ENCODE peak calls at places on chromosomes 1 and 21, in six cellular contexts. A is IMR-90, H is GM10248, J is fibroblast of pulmonary artery, R is cardiac fibroblast, X is bronchial epithelial cell. C is an unnamed sample.

GRCh38 chr1:33893147-33893830 is 29.4 kb downstream of the HMGB4 start:
- DNase-seq in A (peak), H (no peak), J (peak), R (peak), X (no peak), C (no peak)

GRCh38 chr1:37764888-37765441 is at the start of gene EPHA10:
- DNase-seq in A (no peak), H (no peak), J (no peak), R (no peak), X (no peak), C (no peak)

GRCh38 chr1:208536176-208536575 is 292.0 kb upstream of the PLXNA2 start:
- DNase-seq in A (no peak), H (no peak), J (no peak), R (no peak), X (no peak), C (no peak)

GRCh38 chr1:25770541-25771245 is 29.3 kb upstream of the SELENON start:
- DNase-seq in A (no peak), H (no peak), J (no peak), R (no peak), X (no peak), C (no peak)

GRCh38 chr1:197774691-197775281 is 494 bp downstream of the DENND1B start:
- DNase-seq in A (peak), H (peak), J (peak), R (peak), X (no peak), C (peak)

GRCh38 chr1:168362991-168363390 is 82.3 kb downstream of the TBX19 start:
- DNase-seq in A (no peak), H (no peak), J (no peak), R (peak), X (no peak), C (no peak)

GRCh38 chr1:232084584-232085223 is 458.1 kb downstream of the DISC1 start:
- DNase-seq in A (peak), H (no peak), J (peak), R (peak), X (peak), C (no peak)

GRCh38 chr1:59831529-59831928 is 16.8 kb downstream of the HOOK1 start:
- DNase-seq in A (no peak), H (no peak), J (no peak), R (no peak), X (no peak), C (no peak)

GRCh38 chr1:109027841-109028240 is 14.1 kb downstream of the WDR47 start:
- DNase-seq in A (no peak), H (no peak), J (no peak), R (no peak), X (peak), C (no peak)

GRCh38 chr1:29171089-29171488 is 10.6 kb downstream of the SRSF4 start:
- DNase-seq in A (no peak), H (no peak), J (peak), R (peak), X (no peak), C (no peak)

GRCh38 chr1:164733070-164733469 is 174.1 kb downstream of the PBX1 start:
- DNase-seq in A (peak), H (no peak), J (peak), R (no peak), X (peak), C (no peak)

GRCh38 chr1:244301595-244302130 is 150.0 kb downstream of the ADSS2 start:
- DNase-seq in A (no peak), H (no peak), J (no peak), R (no peak), X (no peak), C (no peak)

GRCh38 chr1:95071539-95071938 is 1.2 kb downstream of the ALG14 start:
- DNase-seq in A (no peak), H (no peak), J (no peak), R (no peak), X (no peak), C (no peak)

GRCh38 chr1:74505889-74506288 is 6.5 kb downstream of the LRRC53 start:
- DNase-seq in A (no peak), H (no peak), J (no peak), R (no peak), X (no peak), C (no peak)

GRCh38 chr1:230276401-230276800 is 149.7 kb downstream of the PGBD5 start:
- DNase-seq in A (no peak), H (no peak), J (no peak), R (no peak), X (no peak), C (no peak)

GRCh38 chr1:230701434-230701833 is 12.5 kb downstream of the AGT start:
- DNase-seq in A (no peak), H (no peak), J (no peak), R (no peak), X (no peak), C (no peak)

GRCh38 chr1:29991815-29992214 is 731.6 kb downstream of the MATN1 start:
- DNase-seq in A (no peak), H (no peak), J (no peak), R (no peak), X (no peak), C (no peak)

GRCh38 chr1:209583408-209583807 is at the start of gene CAMK1G:
- DNase-seq in A (peak), H (no peak), J (peak), R (peak), X (no peak), C (no peak)

GRCh38 chr1:38152351-38153082 is 105.9 kb upstream of the POU3F1 start:
- DNase-seq in A (no peak), H (no peak), J (no peak), R (no peak), X (peak), C (no peak)

GRCh38 chr1:196609114-196609737 is 986 bp upstream of the KCNT2 start:
- DNase-seq in A (peak), H (peak), J (no peak), R (no peak), X (peak), C (no peak)

GRCh38 chr1:85358702-85359438 is 82.4 kb upstream of the BCL10 start:
- DNase-seq in A (peak), H (no peak), J (no peak), R (no peak), X (no peak), C (no peak)

GRCh38 chr1:41151846-41152245 is 90.3 kb downstream of the SCMH1 start:
- DNase-seq in A (no peak), H (no peak), J (no peak), R (peak), X (no peak), C (no peak)

GRCh38 chr1:177505905-177506590 is 335.3 kb downstream of the BRINP2 start:
- DNase-seq in A (no peak), H (no peak), J (peak), R (peak), X (peak), C (no peak)

GRCh38 chr21:42652527-42653491 is 612 bp upstream of the PDE9A start:
- DNase-seq in A (peak), H (no peak), J (peak), R (peak), X (no peak), C (no peak)

GRCh38 chr1:184532199-184532598 is 145.4 kb downstream of the C1orf21 start:
- DNase-seq in A (no peak), H (no peak), J (no peak), R (no peak), X (peak), C (peak)

GRCh38 chr1:183096889-183097288 is 73.7 kb downstream of the LAMC1 start:
- DNase-seq in A (peak), H (no peak), J (peak), R (peak), X (no peak), C (no peak)

GRCh38 chr1:89894210-89894668 is 73.4 kb downstream of the LRRC8D start:
- DNase-seq in A (peak), H (no peak), J (peak), R (peak), X (peak), C (no peak)

GRCh38 chr1:109239580-109240068 is 9.7 kb upstream of the CELSR2 start:
- DNase-seq in A (peak), H (peak), J (peak), R (peak), X (peak), C (peak)

GRCh38 chr21:45573452-45574035 is 31.3 kb upstream of the SLC19A1 start:
- DNase-seq in A (no peak), H (no peak), J (no peak), R (no peak), X (no peak), C (no peak)

GRCh38 chr1:174874337-174875053 is 125.3 kb upstream of the CACYBP start:
- DNase-seq in A (no peak), H (peak), J (no peak), R (no peak), X (no peak), C (peak)

GRCh38 chr1:22841754-22842370 is 130.8 kb downstream of the LACTBL1 start:
- DNase-seq in A (no peak), H (no peak), J (no peak), R (peak), X (no peak), C (no peak)

GRCh38 chr21:33121715-33122475 is 52.0 kb downstream of the OLIG1 start:
- DNase-seq in A (peak), H (no peak), J (peak), R (peak), X (no peak), C (no peak)

GRCh38 chr1:33025761-33026160 is 10.9 kb downstream of the AK2 start:
- DNase-seq in A (no peak), H (no peak), J (no peak), R (no peak), X (no peak), C (no peak)

GRCh38 chr1:162627662-162628296 is 4.5 kb upstream of the DDR2 start:
- DNase-seq in A (peak), H (no peak), J (peak), R (peak), X (peak), C (no peak)
- TF ChIP-seq CTCF in A (peak), H (peak), J (peak), R (peak), X (peak), C (peak)

GRCh38 chr21:36388835-36389234 is 3.6 kb downstream of the CHAF1B start:
- DNase-seq in A (peak), H (peak), J (peak), R (peak), X (peak), C (no peak)
- TF ChIP-seq CTCF in A (peak), H (no peak), J (peak), R (no peak), X (peak), C (no peak)

DNA sequence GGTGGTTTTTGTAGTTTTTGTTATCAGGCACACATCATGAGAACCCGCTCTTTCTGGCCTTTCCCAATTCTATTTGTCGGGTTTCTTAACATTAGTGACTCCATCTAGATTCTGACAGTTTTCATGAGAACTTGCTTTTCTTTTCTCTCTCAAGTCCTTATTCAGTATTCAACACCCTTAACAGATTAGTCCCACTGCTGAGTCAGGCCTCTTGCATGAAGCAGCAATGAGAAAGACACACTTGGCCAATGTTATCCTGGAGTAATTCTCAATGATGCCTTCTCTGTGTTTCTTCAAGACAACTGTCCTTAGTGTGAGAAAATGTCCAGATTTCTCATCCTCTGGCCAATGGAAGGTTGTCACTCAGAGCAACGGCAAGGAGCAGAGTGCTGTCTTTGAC is 11.3 kb downstream of the FMO2 start:
- DNase-seq in A (no peak), H (no peak), J (no peak), R (no peak), X (no peak), C (no peak)
- TF ChIP-seq CTCF in A (no peak), H (no peak), J (no peak), R (no peak), X (no peak), C (no peak)

DNA sequence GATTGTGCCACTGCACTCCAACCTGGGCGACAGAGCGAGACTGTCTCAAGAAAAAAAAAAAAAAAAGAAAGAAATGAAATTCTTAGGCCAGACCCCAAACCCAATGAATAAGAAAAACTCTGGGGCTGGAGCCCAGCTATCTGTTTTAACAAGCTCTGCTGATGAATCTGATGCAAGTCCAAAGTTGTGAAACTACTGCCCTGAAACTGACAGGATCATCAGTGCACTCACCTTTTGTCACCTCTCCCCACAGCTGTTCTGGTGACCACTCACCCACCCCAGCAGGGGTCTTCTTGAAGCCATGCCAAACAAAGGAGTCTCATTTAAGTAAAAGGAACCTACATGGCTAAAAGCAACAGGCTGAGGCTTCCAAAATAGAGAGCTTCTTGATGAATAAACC is 8.4 kb downstream of the PABPC4 start:
- DNase-seq in A (no peak), H (no peak), J (no peak), R (no peak), X (no peak), C (no peak)
- TF ChIP-seq CTCF in A (no peak), H (no peak), J (no peak), R (no peak), X (no peak), C (no peak)

GRCh38 chr1:195345149-195345548 is 1263.1 kb downstream of the KCNT2 start:
- DNase-seq in A (no peak), H (no peak), J (no peak), R (no peak), X (no peak), C (no peak)
- TF ChIP-seq CTCF in A (no peak), H (no peak), J (no peak), R (no peak), X (no peak), C (no peak)

C was measured in GM13976.